ENCODE peak calls at places on chromosomes 5 and 9, in ten cellular contexts. X, C, Q, P, U, W, I, J, Y and S are unnamed samples.

GRCh38 chr9:14560194-14560593 is 133.0 kb downstream of the ZDHHC21 start:
- DNase-seq in X (no peak), C (no peak), Q (no peak), P (no peak), U (no peak), W (no peak), I (no peak), J (no peak), Y (peak; percentile 37), S (no peak)

GRCh38 chr5:76397200-76397599 is 5.9 kb upstream of the IQGAP2 start:
- DNase-seq in X (peak; percentile 7), C (no peak), Q (no peak), P (no peak), U (no peak), W (no peak), I (no peak), J (no peak), Y (no peak), S (no peak)

GRCh38 chr5:120568716-120569115 is 104.6 kb downstream of the PRR16 start:
- DNase-seq in X (no peak), C (no peak), Q (no peak), P (no peak), U (no peak), W (peak; percentile 17), I (no peak), J (no peak), Y (no peak), S (no peak)

GRCh38 chr9:123894822-123895221 is 35.1 kb downstream of the DENND1A start:
- DNase-seq in X (peak; percentile 46), C (no peak), Q (no peak), P (no peak), U (peak; percentile 10), W (no peak), I (no peak), J (no peak), Y (peak; percentile 42), S (no peak)

GRCh38 chr5:106640511-106640910 is 1030.2 kb downstream of the EFNA5 start:
- DNase-seq in X (no peak), C (no peak), Q (no peak), P (no peak), U (no peak), W (no peak), I (no peak), J (no peak), Y (peak; percentile 28), S (no peak)

GRCh38 chr5:76544268-76544926 is 78.8 kb downstream of the F2RL2 start:
- DNase-seq in X (peak; percentile 78), C (no peak), Q (peak; percentile 65), P (peak; percentile 67), U (peak; percentile 28), W (peak; percentile 10), I (peak; percentile 76), J (peak; percentile 10), Y (peak; percentile 64), S (peak; percentile 39)

GRCh38 chr9:3751125-3751758 is 225.4 kb upstream of the RFX3 start:
- DNase-seq in X (no peak), C (peak; percentile 75), Q (no peak), P (no peak), U (peak; percentile 12), W (peak; percentile 78), I (no peak), J (peak; percentile 85), Y (no peak), S (no peak)

GRCh38 chr5:83576341-83576740 is 104.8 kb downstream of the VCAN start:
- DNase-seq in X (no peak), C (no peak), Q (no peak), P (no peak), U (no peak), W (peak; percentile 43), I (no peak), J (no peak), Y (no peak), S (peak; percentile 39)

GRCh38 chr5:154940772-154941620 is at the start of gene MRPL22:
- DNase-seq in X (peak; percentile 97), C (peak; percentile 71), Q (peak; percentile 96), P (peak; percentile 95), U (peak; percentile 95), W (peak; percentile 96), I (peak; percentile 96), J (peak; percentile 80), Y (peak; percentile 98), S (peak; percentile 95)

GRCh38 chr9:89175739-89176360 is 2.8 kb downstream of the SHC3 start:
- DNase-seq in X (no peak), C (no peak), Q (peak; percentile 23), P (no peak), U (no peak), W (no peak), I (no peak), J (no peak), Y (no peak), S (no peak)

GRCh38 chr5:40518511-40518917 is 161.2 kb upstream of the PTGER4 start:
- DNase-seq in X (no peak), C (no peak), Q (no peak), P (no peak), U (no peak), W (no peak), I (no peak), J (no peak), Y (no peak), S (peak; percentile 55)

GRCh38 chr9:86452194-86452828 is 98.1 kb upstream of the TUT7 start:
- DNase-seq in X (no peak), C (no peak), Q (no peak), P (no peak), U (no peak), W (peak; percentile 18), I (no peak), J (no peak), Y (no peak), S (no peak)

GRCh38 chr5:51684794-51685355 is 301.6 kb downstream of the ISL1 start:
- DNase-seq in X (no peak), C (no peak), Q (no peak), P (no peak), U (no peak), W (no peak), I (no peak), J (no peak), Y (no peak), S (no peak)
- TF ChIP-seq CTCF in X (peak; percentile 61), C (no peak), Q (no peak), P (no peak), U (no peak), W (no peak), I (no peak), J (peak; percentile 61), Y (no peak), S (peak; percentile 35)

DNA sequence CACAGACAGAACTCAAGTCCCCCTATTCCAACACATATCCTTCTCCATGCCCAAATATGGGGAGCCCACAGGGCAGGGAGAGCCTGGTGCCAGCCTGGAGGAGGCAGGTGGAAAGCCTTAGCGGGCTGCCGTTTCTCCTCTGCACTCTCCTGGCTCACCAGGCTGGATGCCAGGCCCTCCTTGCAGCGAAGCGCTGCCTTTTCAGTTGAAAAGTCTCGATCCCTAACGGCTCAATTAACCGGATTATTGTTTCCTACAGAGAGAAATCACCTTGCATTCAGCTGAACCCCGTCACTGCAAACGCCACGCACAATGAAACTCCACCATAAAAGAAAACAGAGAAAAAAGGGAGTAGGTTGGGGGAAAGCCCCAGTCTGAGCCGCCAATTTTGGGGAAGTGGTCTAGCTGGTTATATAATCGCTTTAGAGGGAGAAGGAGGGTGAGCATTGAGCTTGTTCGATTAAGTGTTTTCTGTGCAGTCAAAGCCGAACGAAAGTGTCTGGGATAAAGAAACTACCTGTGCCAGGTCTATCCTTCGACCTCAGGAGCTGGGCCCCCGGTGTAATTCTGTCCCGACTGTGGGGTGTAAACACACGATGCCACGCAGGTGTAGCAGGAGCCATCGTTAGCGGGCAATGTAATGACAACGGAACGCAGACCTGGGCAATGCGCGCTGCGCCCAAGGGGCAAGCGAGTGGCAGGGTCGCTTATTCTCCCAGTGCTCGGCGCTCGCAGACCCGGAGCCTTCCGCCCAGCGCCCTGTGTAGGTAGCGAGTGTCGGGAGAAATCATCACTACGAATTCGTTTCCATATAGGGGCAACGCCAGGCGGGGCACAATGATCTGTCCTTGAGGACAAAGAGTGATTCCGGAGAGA is 3.8 kb downstream of the BARHL1 start:
- DNase-seq in X (peak; percentile 63), C (no peak), Q (no peak), P (no peak), U (peak; percentile 39), W (no peak), I (no peak), J (no peak), Y (no peak), S (no peak)
- H3K4me3 ChIP-seq in X (no peak overlapping the region), C (no peak overlapping the region), Q (no peak overlapping the region), P (no peak overlapping the region), U (no peak overlapping the region), W (no peak overlapping the region), I (no peak overlapping the region), J (no peak overlapping the region), Y (no peak overlapping the region), S (no peak overlapping the region)

GRCh38 chr9:16715404-16715803 is 155.1 kb downstream of the BNC2 start:
- DNase-seq in X (no peak), C (peak; percentile 90), Q (no peak), P (no peak), U (no peak), W (peak; percentile 56), I (no peak), J (no peak), Y (no peak), S (no peak)
- TF ChIP-seq CTCF in X (no peak), C (no peak), Q (no peak), P (no peak), U (no peak), W (peak; percentile 0), I (no peak), J (no peak), Y (no peak), S (no peak)

GRCh38 chr5:113337515-113338140 is 97.2 kb downstream of the TSSK1B start:
- DNase-seq in X (no peak), C (no peak), Q (no peak), P (no peak), U (no peak), W (no peak), I (no peak), J (no peak), Y (no peak), S (no peak)

GRCh38 chr5:113340537-113340936 is 94.3 kb downstream of the TSSK1B start:
- DNase-seq in X (no peak), C (no peak), Q (no peak), P (no peak), U (no peak), W (peak; percentile 39), I (no peak), J (no peak), Y (no peak), S (no peak)

GRCh38 chr5:113343343-113343742 is 91.4 kb downstream of the TSSK1B start:
- DNase-seq in X (no peak), C (no peak), Q (no peak), P (no peak), U (no peak), W (peak; percentile 85), I (no peak), J (no peak), Y (no peak), S (peak; percentile 66)

GRCh38 chr5:113336975-113337374 is 97.8 kb downstream of the TSSK1B start:
- DNase-seq in X (peak; percentile 78), C (peak; percentile 40), Q (no peak), P (no peak), U (peak; percentile 14), W (peak; percentile 92), I (peak; percentile 37), J (no peak), Y (peak; percentile 40), S (peak; percentile 62)

DNA sequence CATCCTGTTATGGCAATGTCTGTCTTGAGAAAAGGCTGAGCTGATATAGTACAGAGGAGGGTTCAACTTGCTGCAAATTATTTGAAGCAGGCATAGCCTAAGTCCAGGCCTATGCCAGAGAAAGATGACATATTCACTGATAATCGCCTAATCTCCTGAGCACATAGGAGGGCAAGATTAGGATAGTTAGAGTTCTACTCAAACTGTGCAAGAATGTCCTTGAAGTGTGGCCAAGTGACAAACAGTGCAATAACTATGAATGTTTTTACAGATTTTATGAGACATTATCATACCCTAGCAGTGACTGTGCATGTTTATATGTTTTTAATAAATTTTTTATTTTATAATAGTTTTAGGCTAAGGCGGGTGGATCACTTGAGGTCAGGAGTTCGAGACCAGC is 96.2 kb downstream of the TSSK1B start:
- DNase-seq in X (no peak), C (peak; percentile 11), Q (no peak), P (no peak), U (no peak), W (peak; percentile 51), I (no peak), J (no peak), Y (no peak), S (no peak)
- H3K4me3 ChIP-seq in X (no peak overlapping the region), C (no peak overlapping the region), Q (no peak overlapping the region), P (no peak overlapping the region), U (no peak overlapping the region), W (no peak overlapping the region), I (no peak overlapping the region), J (no peak overlapping the region), Y (no peak overlapping the region), S (no peak overlapping the region)